ENCODE peak calls at places on chromosomes 1 and 21, in four cellular contexts. F is transverse colon, S is endothelial cell of umbilical vein, I is SK-N-SH. B is an unnamed sample.

GRCh38 chr1:34162852-34163766 is 1.9 kb downstream of the CSMD2 start:
- DNase-seq in F (peak), S (peak), I (peak), B (peak)

GRCh38 chr1:44237721-44238457 is 24.6 kb downstream of the DMAP1 start:
- DNase-seq in F (peak), S (peak), I (peak), B (peak)

GRCh38 chr21:42234464-42235241 is 15.7 kb downstream of the ABCG1 start:
- DNase-seq in F (peak), S (peak), I (peak), B (peak)

GRCh38 chr1:211024901-211025300 is 109.0 kb downstream of the KCNH1 start:
- DNase-seq in F (no peak), S (no peak), I (no peak), B (no peak)

GRCh38 chr1:53370369-53370961 is 42.6 kb upstream of the LRP8 start:
- DNase-seq in F (no peak), S (no peak), I (no peak), B (no peak)

GRCh38 chr21:35994605-35995004 is 65.7 kb downstream of the SETD4 start:
- DNase-seq in F (no peak), S (no peak), I (no peak), B (no peak)

GRCh38 chr21:41208946-41209345 is 41.0 kb downstream of the BACE2 start:
- DNase-seq in F (no peak), S (no peak), I (no peak), B (no peak)

GRCh38 chr1:57959727-57960300 is 536.0 kb upstream of the DAB1 start:
- DNase-seq in F (no peak), S (no peak), I (peak), B (no peak)

GRCh38 chr1:55214903-55215193 is 316 bp downstream of the USP24 start:
- DNase-seq in F (peak), S (peak), I (peak), B (peak)

GRCh38 chr1:154741327-154741726 is 128.8 kb downstream of the KCNN3 start:
- DNase-seq in F (no peak), S (no peak), I (no peak), B (no peak)

GRCh38 chr1:27568247-27569087 is 35.5 kb downstream of the AHDC1 start:
- DNase-seq in F (peak), S (peak), I (peak), B (peak)

GRCh38 chr1:43565600-43566360 is 35.1 kb downstream of the PTPRF start:
- DNase-seq in F (peak), S (peak), I (peak), B (no peak)

GRCh38 chr1:236516929-236517704 is 6.7 kb upstream of the LGALS8 start:
- DNase-seq in F (no peak), S (no peak), I (no peak), B (peak)

GRCh38 chr21:38930838-38931237 is 125.1 kb downstream of the ETS2 start:
- DNase-seq in F (no peak), S (no peak), I (no peak), B (no peak)

GRCh38 chr1:116254776-116255175 is 118.3 kb upstream of the ATP1A1 start:
- DNase-seq in F (peak), S (no peak), I (no peak), B (no peak)

GRCh38 chr1:113871597-113872113 is at the start of gene PTPN22:
- DNase-seq in F (peak), S (no peak), I (no peak), B (peak)

GRCh38 chr1:247407180-247407616 is 8.8 kb upstream of the NLRP3 start:
- DNase-seq in F (peak), S (no peak), I (no peak), B (no peak)

GRCh38 chr1:220890582-220890981 is 11.3 kb downstream of the HLX start:
- DNase-seq in F (no peak), S (no peak), I (no peak), B (no peak)

DNA sequence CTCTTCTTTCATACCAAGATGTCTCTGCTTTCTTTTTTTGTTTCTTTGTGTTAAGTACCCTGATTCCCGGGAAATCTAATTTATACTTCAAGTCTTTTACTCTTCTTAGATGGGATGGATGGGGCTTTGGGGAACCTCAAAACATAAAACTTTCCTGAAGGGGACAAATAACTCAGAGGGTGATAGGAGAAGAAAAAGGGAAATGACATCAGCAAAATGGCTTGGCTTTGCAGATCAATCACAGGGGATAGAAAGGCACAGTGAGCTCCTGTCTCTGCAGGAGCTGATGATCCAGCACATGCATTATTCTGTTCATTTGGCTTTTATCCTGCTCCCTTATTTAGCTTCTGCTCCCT is 1.4 kb upstream of the CA14 start:
- DNase-seq in F (no peak), S (no peak), I (no peak), B (no peak)
- H3K4me3 ChIP-seq in F (peak), S (no peak), I (peak), B (no peak)

DNA sequence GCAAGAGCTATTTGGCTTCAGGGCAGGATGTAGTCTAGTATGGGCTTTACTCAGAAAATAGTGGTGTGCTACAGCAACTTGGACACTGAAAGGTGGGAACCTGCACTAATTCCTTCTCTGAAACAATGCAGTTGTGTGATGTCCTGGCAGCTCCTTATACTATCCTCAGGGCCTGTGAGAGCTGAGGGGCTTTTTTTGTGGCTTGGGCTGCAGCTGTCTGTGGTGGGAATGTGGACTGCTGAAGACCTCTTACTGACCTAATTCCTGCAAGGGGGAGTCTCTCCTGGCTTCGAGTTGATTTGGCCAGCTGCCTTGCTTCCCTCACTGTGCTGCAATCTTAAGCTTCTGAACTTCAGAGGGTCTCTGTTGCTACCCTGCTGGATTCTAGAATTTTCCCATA is 22.3 kb upstream of the CHODL start:
- DNase-seq in F (no peak), S (no peak), I (no peak), B (no peak)
- TF ChIP-seq POLR2AphosphoS5 in F (no peak), S (no peak), I (no peak), B (no peak)

GRCh38 chr1:198934901-198935301 is 296.1 kb downstream of the PTPRC start:
- DNase-seq in F (no peak), S (peak), I (no peak), B (no peak)
- H3K4me3 ChIP-seq in F (peak), S (peak), I (peak), B (no peak)

DNA sequence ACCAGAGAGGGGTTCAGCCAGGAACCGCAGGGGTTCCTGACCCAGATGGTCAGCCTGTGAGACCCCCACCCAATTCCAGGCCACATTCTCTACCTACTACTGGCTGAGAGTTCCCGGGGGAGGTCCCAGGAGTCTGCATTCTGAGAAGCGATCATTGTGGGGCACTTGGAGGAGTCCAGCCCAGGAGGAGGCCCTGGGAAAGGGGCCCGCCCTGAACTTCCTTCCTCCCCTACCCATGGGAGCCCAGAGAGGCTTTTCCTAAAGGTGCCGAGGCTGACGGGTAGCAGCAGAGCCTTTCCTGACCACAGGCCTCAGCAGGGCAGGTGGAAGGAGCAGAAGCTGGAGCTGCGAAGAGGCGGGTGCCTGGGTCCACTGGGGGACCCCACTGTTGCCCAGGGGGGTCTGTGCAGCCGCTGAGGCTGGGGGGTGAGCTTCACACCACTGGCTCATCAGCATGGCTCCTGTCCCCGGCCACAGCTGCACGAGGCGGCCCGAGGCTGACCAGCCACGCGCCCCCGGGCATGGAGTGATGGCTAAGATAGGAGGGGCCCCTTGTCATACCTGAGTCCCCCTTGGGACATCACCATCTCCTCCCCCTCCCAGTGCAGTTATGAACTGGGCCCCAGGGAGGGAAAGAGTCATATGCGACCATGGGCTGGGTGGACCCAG is 127.7 kb downstream of the PRDM16 start:
- DNase-seq in F (no peak), S (no peak), I (no peak), B (no peak)
- TF ChIP-seq POLR2AphosphoS5 in F (no peak), S (no peak), I (no peak), B (no peak)

DNA sequence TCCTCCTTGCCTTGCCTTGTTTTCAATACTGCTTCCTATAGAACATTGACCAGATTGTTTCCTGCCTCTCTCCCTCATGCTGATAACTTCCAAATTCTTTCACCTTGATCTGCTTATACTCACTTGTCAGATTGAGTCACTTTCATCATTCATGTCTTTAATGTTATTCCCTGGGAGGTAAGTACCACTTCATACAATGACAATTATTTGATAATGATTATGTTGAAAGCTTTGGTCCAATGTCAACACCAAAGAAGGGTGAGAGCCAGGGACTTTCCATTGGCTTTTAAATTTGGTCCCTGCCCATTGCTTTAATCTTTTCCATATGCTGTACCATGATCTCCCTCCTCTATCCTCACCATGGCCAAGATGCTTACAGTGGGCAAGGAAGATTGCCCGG is 137.4 kb downstream of the SYT2 start:
- DNase-seq in F (no peak), S (no peak), I (no peak), B (no peak)
- H3K4me3 ChIP-seq in F (no peak), S (no peak), I (no peak), B (no peak)

GRCh38 chr1:234675561-234675960 is 65.6 kb upstream of the IRF2BP2 start:
- DNase-seq in F (no peak), S (no peak), I (no peak), B (no peak)

GRCh38 chr1:234672349-234673135 is 62.6 kb upstream of the IRF2BP2 start:
- DNase-seq in F (no peak), S (no peak), I (no peak), B (no peak)

GRCh38 chr1:234674218-234674815 is 64.3 kb upstream of the IRF2BP2 start:
- DNase-seq in F (no peak), S (no peak), I (no peak), B (no peak)

GRCh38 chr1:234675006-234675405 is 65.0 kb upstream of the IRF2BP2 start:
- DNase-seq in F (no peak), S (no peak), I (no peak), B (no peak)

GRCh38 chr1:234676103-234676594 is 66.2 kb upstream of the IRF2BP2 start:
- DNase-seq in F (peak), S (peak), I (peak), B (peak)
- TF ChIP-seq POLR2AphosphoS5 in F (peak), S (no peak), I (peak), B (peak)

GRCh38 chr21:46633561-46633960 is 1.9 kb upstream of the PRMT2 start:
- DNase-seq in F (no peak), S (no peak), I (no peak), B (no peak)

GRCh38 chr21:46635324-46636180 is at the start of gene PRMT2:
- DNase-seq in F (peak), S (peak), I (peak), B (peak)

GRCh38 chr21:46636181-46636512 is 673 bp downstream of the PRMT2 start:
- DNase-seq in F (no peak), S (no peak), I (no peak), B (no peak)

GRCh38 chr21:46634966-46635323 is 529 bp upstream of the PRMT2 start:
- DNase-seq in F (no peak), S (peak), I (peak), B (peak)

GRCh38 chr21:46634427-46634826 is 1.0 kb upstream of the PRMT2 start:
- DNase-seq in F (no peak), S (no peak), I (no peak), B (no peak)
- H3K4me3 ChIP-seq in F (peak), S (peak), I (peak), B (no peak)

B was measured in prostate gland.